ENCODE peak calls at places on chromosomes 13 and 19, in ten cellular contexts. X, E, V, B, G, U, Y, H, P and Z are unnamed samples.

GRCh38 chr13:73970413-73971055 is 163.7 kb downstream of the KLF12 start:
- DNase-seq in X (no peak), E (no peak), V (no peak), B (no peak), G (no peak), U (no peak), Y (peak; percentile 75), H (no peak), P (no peak), Z (no peak)

GRCh38 chr19:38068851-38069250 is 155.2 kb downstream of the DPF1 start:
- DNase-seq in X (no peak), E (no peak), V (no peak), B (no peak), G (no peak), U (peak; percentile 68), Y (no peak), H (no peak), P (no peak), Z (no peak)

GRCh38 chr19:32599736-32600157 is 18.8 kb downstream of the PDCD5 start:
- DNase-seq in X (no peak), E (peak; percentile 23), V (peak; percentile 43), B (no peak), G (no peak), U (peak; percentile 65), Y (peak; percentile 56), H (peak; percentile 4), P (peak; percentile 71), Z (no peak)

GRCh38 chr19:22882797-22883196 is 50.7 kb downstream of the ZNF723 start:
- DNase-seq in X (no peak), E (no peak), V (peak; percentile 5), B (peak; percentile 36), G (no peak), U (peak; percentile 73), Y (no peak), H (no peak), P (no peak), Z (no peak)

GRCh38 chr19:45739498-45740439 is 6.5 kb downstream of the MEIOSIN start:
- DNase-seq in X (no peak), E (no peak), V (no peak), B (no peak), G (no peak), U (no peak), Y (no peak), H (no peak), P (no peak), Z (peak; percentile 66)

GRCh38 chr19:48145596-48146254 is 24.4 kb downstream of the LIG1 start:
- DNase-seq in X (no peak), E (no peak), V (no peak), B (no peak), G (no peak), U (no peak), Y (no peak), H (no peak), P (no peak), Z (no peak)

GRCh38 chr19:48806518-48806817 is 4.4 kb downstream of the BCAT2 start:
- DNase-seq in X (no peak), E (peak; percentile 20), V (no peak), B (no peak), G (no peak), U (peak; percentile 33), Y (no peak), H (peak; percentile 26), P (no peak), Z (no peak)

GRCh38 chr19:33865306-33865705 is 68.6 kb downstream of the KCTD15 start:
- DNase-seq in X (no peak), E (no peak), V (no peak), B (no peak), G (no peak), U (no peak), Y (no peak), H (no peak), P (no peak), Z (no peak)

GRCh38 chr19:4577020-4577782 is 17.7 kb upstream of the SEMA6B start:
- DNase-seq in X (no peak), E (no peak), V (no peak), B (no peak), G (no peak), U (no peak), Y (no peak), H (no peak), P (no peak), Z (no peak)

GRCh38 chr19:41416194-41416674 is 10.9 kb downstream of the B3GNT8 start:
- DNase-seq in X (peak; percentile 85), E (no peak), V (no peak), B (no peak), G (no peak), U (no peak), Y (no peak), H (no peak), P (no peak), Z (no peak)

GRCh38 chr13:75263741-75264407 is 218.1 kb downstream of the TBC1D4 start:
- DNase-seq in X (no peak), E (no peak), V (peak; percentile 44), B (no peak), G (no peak), U (no peak), Y (no peak), H (no peak), P (no peak), Z (no peak)

GRCh38 chr13:113562866-113563265 is 21.7 kb upstream of the TFDP1 start:
- DNase-seq in X (no peak), E (no peak), V (no peak), B (no peak), G (no peak), U (no peak), Y (no peak), H (no peak), P (no peak), Z (no peak)

GRCh38 chr19:39845172-39845571 is 1.0 kb downstream of the FBL start:
- DNase-seq in X (no peak), E (no peak), V (no peak), B (no peak), G (no peak), U (no peak), Y (no peak), H (no peak), P (no peak), Z (no peak)

GRCh38 chr19:29945017-29945416 is 3.0 kb downstream of the URI1 start:
- DNase-seq in X (no peak), E (no peak), V (no peak), B (no peak), G (no peak), U (no peak), Y (no peak), H (no peak), P (no peak), Z (no peak)

GRCh38 chr13:80367473-80367872 is 26.5 kb upstream of the SPRY2 start:
- DNase-seq in X (no peak), E (no peak), V (no peak), B (no peak), G (no peak), U (no peak), Y (no peak), H (no peak), P (no peak), Z (no peak)

GRCh38 chr13:75759531-75759930 is 123.4 kb downstream of the LMO7 start:
- DNase-seq in X (no peak), E (no peak), V (no peak), B (no peak), G (no peak), U (no peak), Y (no peak), H (no peak), P (no peak), Z (no peak)

GRCh38 chr13:41547253-41548000 is 90.1 kb downstream of the RGCC start:
- DNase-seq in X (no peak), E (no peak), V (no peak), B (no peak), G (peak; percentile 66), U (no peak), Y (no peak), H (peak; percentile 94), P (no peak), Z (no peak)

GRCh38 chr19:13001502-13002388 is 6.5 kb downstream of the NFIX start:
- DNase-seq in X (peak; percentile 69), E (no peak), V (no peak), B (no peak), G (peak; percentile 76), U (no peak), Y (peak; percentile 45), H (peak; percentile 92), P (no peak), Z (no peak)

GRCh38 chr19:46967578-46968018 is 52.0 kb upstream of the NPAS1 start:
- DNase-seq in X (no peak), E (no peak), V (no peak), B (peak; percentile 58), G (peak; percentile 88), U (no peak), Y (no peak), H (no peak), P (no peak), Z (no peak)

GRCh38 chr19:10269333-10270179 is 1.4 kb upstream of the ICAM1 start:
- DNase-seq in X (peak; percentile 91), E (peak; percentile 78), V (peak; percentile 39), B (peak; percentile 80), G (peak; percentile 90), U (peak; percentile 85), Y (peak; percentile 22), H (peak; percentile 40), P (peak; percentile 40), Z (peak; percentile 85)

GRCh38 chr19:47885067-47885463 is 1.1 kb downstream of the SULT2A1 start:
- DNase-seq in X (no peak), E (no peak), V (no peak), B (no peak), G (no peak), U (no peak), Y (no peak), H (no peak), P (no peak), Z (no peak)

GRCh38 chr19:31312004-31312403 is 37.2 kb downstream of the TSHZ3 start:
- DNase-seq in X (peak; percentile 63), E (no peak), V (peak; percentile 94), B (no peak), G (no peak), U (no peak), Y (peak; percentile 72), H (no peak), P (no peak), Z (peak; percentile 71)

GRCh38 chr19:48445256-48445605 is 552 bp upstream of the GRWD1 start:
- DNase-seq in X (no peak), E (no peak), V (peak; percentile 84), B (peak; percentile 51), G (no peak), U (peak; percentile 96), Y (peak; percentile 89), H (peak; percentile 49), P (peak; percentile 90), Z (no peak)

GRCh38 chr13:53250272-53250875 is 221.8 kb downstream of the OLFM4 start:
- DNase-seq in X (no peak), E (no peak), V (peak; percentile 59), B (peak; percentile 43), G (no peak), U (peak; percentile 97), Y (peak; percentile 47), H (no peak), P (peak; percentile 80), Z (no peak)

GRCh38 chr19:17332677-17333581 is 1.7 kb downstream of the ANO8 start:
- DNase-seq in X (no peak), E (no peak), V (no peak), B (peak; percentile 60), G (no peak), U (peak; percentile 66), Y (no peak), H (peak; percentile 13), P (no peak), Z (peak; percentile 50)

GRCh38 chr13:60329221-60329983 is 67.6 kb upstream of the TDRD3 start:
- DNase-seq in X (peak; percentile 42), E (no peak), V (peak; percentile 17), B (peak; percentile 50), G (no peak), U (peak; percentile 89), Y (no peak), H (no peak), P (peak; percentile 1), Z (no peak)

GRCh38 chr13:88541993-88542392 is 870.8 kb downstream of the SLITRK5 start:
- DNase-seq in X (no peak), E (no peak), V (no peak), B (no peak), G (no peak), U (no peak), Y (no peak), H (no peak), P (no peak), Z (no peak)

GRCh38 chr13:33639640-33640080 is 178.3 kb upstream of the RFC3 start:
- DNase-seq in X (no peak), E (no peak), V (no peak), B (no peak), G (no peak), U (no peak), Y (no peak), H (no peak), P (no peak), Z (no peak)